ENCODE peak calls at places on chromosome 5, in six cellular contexts. O is tibial nerve, D is upper lobe of left lung, H is IMR-90, X is prostate gland, G is endothelial cell of umbilical vein. I is an unnamed sample.

GRCh38 chr5:33761139-33761538 is 130.7 kb downstream of the ADAMTS12 start:
- DNase-seq in O (no peak), D (no peak), H (peak; percentile 37), X (no peak), G (no peak), I (no peak)

GRCh38 chr5:179438041-179438441 is 92.8 kb upstream of the ADAMTS2 start:
- DNase-seq in O (no peak), D (no peak), H (no peak), X (no peak), G (no peak), I (no peak)

GRCh38 chr5:51731641-51732040 is 348.4 kb downstream of the ISL1 start:
- DNase-seq in O (no peak), D (no peak), H (no peak), X (no peak), G (peak; percentile 49), I (no peak)

GRCh38 chr5:91319667-91320066 is 63.5 kb downstream of the ARRDC3 start:
- DNase-seq in O (no peak), D (no peak), H (no peak), X (no peak), G (no peak), I (no peak)

GRCh38 chr5:135477594-135477993 is 25.4 kb upstream of the TIFAB start:
- DNase-seq in O (no peak), D (peak; percentile 13), H (no peak), X (no peak), G (no peak), I (no peak)

GRCh38 chr5:77390222-77390621 is 101.9 kb downstream of the WDR41 start:
- DNase-seq in O (no peak), D (no peak), H (no peak), X (no peak), G (no peak), I (no peak)

GRCh38 chr5:40981420-40981819 is 72.1 kb downstream of the C7 start:
- DNase-seq in O (no peak), D (no peak), H (peak; percentile 42), X (no peak), G (no peak), I (no peak)

GRCh38 chr5:167452186-167452585 is 839.3 kb upstream of the WWC1 start:
- DNase-seq in O (no peak), D (no peak), H (no peak), X (no peak), G (no peak), I (no peak)

GRCh38 chr5:167950126-167950721 is 341.2 kb upstream of the WWC1 start:
- DNase-seq in O (peak; percentile 62), D (no peak), H (peak; percentile 67), X (no peak), G (no peak), I (peak; percentile 30)

GRCh38 chr5:132418876-132419275 is 49.4 kb downstream of the SLC22A5 start:
- DNase-seq in O (no peak), D (no peak), H (no peak), X (no peak), G (no peak), I (no peak)

GRCh38 chr5:132419517-132420468 is 50.3 kb downstream of the SLC22A5 start:
- DNase-seq in O (peak; percentile 31), D (peak; percentile 87), H (peak; percentile 72), X (peak; percentile 67), G (peak; percentile 90), I (peak; percentile 72)

GRCh38 chr5:132422720-132423442 is 53.4 kb downstream of the SLC22A5 start:
- DNase-seq in O (no peak), D (peak; percentile 78), H (peak; percentile 56), X (no peak), G (peak; percentile 45), I (no peak)

GRCh38 chr5:132421442-132421841 is 51.9 kb downstream of the SLC22A5 start:
- DNase-seq in O (no peak), D (no peak), H (no peak), X (no peak), G (no peak), I (no peak)

DNA sequence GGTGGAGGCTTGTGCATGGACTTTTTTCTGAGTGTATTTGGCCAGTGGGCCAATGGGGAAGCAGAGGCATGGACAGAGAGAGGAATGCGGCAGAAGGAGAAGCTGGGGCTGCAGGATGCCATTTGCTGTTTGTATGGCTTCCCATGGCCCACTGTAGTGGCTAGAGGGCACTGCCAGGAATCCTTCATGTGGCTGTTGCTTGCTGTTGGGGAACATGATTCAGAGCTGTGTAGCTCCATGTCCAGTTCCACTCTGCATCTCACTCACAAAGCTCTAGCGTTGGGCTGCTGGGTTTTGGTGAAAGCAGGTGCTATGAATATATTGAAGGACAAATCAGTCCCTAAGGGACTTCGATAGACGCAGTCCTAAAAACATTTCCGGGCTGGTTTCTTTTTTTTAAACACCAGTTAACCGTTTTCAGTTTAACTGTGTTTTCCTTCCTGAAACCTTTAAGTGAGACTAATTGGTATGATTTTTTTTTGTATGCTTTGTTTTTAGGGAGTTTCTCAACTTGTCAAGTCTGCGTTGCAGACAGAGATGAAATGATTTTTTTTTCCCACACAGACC is 51.3 kb downstream of the SLC22A5 start:
- DNase-seq in O (no peak), D (peak; percentile 71), H (no peak), X (no peak), G (peak; percentile 56), I (no peak)
- TF ChIP-seq POLR2A in O (no peak), D (no peak), H (no peak), X (no peak), G (no peak), I (no peak)

GRCh38 chr5:149472399-149472798 is 78.8 kb downstream of the CSNK1A1 start:
- DNase-seq in O (no peak), D (no peak), H (no peak), X (no peak), G (no peak), I (no peak)
- H3K27ac ChIP-seq in O (no peak overlapping the region), D (no peak overlapping the region), H (no peak overlapping the region), X (peak overlapping the region; percentile 65), G (no peak overlapping the region), I (peak overlapping the region; percentile 71)

GRCh38 chr5:59317772-59318205 is 575.7 kb downstream of the PDE4D start:
- DNase-seq in O (no peak), D (no peak), H (no peak), X (no peak), G (no peak), I (no peak)
- TF ChIP-seq POLR2A in O (no peak), D (no peak), H (no peak), X (no peak), G (no peak), I (no peak)

GRCh38 chr5:171295299-171295698 is 13.7 kb upstream of the TLX3 start:
- DNase-seq in O (no peak), D (no peak), H (peak; percentile 24), X (no peak), G (peak; percentile 12), I (no peak)

GRCh38 chr5:171299228-171299627 is 9.8 kb upstream of the TLX3 start:
- DNase-seq in O (no peak), D (no peak), H (no peak), X (no peak), G (no peak), I (no peak)

GRCh38 chr5:171300358-171300757 is 8.7 kb upstream of the TLX3 start:
- DNase-seq in O (no peak), D (no peak), H (no peak), X (no peak), G (no peak), I (no peak)

GRCh38 chr5:171295801-171296200 is 13.2 kb upstream of the TLX3 start:
- DNase-seq in O (no peak), D (no peak), H (no peak), X (no peak), G (no peak), I (no peak)

GRCh38 chr5:171299851-171300250 is 9.2 kb upstream of the TLX3 start:
- DNase-seq in O (no peak), D (no peak), H (peak; percentile 52), X (no peak), G (no peak), I (no peak)
- H3K27ac ChIP-seq in O (no peak overlapping the region), D (no peak overlapping the region), H (no peak overlapping the region), X (no peak overlapping the region), G (no peak overlapping the region), I (no peak overlapping the region)

DNA sequence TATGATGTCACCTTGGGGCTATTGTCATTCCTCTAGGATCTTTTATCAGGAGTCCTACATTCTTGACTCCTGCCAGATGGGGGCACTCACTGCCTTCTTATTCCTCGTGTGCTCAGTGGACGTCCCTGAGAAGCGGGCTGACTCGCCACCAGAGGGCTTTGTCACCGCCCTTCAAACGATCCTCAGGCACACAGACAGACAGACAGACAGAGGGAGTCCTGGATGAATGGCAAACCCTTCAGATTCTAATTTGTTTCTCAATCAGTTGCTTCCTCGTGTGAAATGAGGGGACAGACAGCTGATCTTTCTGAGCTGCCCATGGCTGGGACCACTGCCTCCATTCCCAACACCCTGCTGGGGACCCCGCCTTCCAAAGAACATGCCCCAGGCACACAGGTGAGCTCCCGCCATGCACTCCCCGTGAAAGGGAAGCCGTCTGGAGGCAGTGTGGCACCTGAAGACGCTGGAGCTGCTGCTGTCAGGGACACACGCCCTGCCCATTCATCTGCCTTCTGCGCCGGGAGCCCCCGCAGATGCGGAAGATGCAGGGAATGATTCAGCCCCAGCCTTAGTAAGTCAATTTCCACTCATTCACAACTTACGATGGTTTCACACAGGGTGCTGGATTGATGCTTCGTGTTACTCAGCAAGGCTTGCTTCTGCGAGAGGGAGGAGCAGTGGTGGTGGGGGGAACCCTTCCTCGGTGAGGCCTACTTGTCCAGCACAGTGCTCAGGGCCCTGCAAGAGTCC is 24.9 kb upstream of the SH3PXD2B start:
- DNase-seq in O (peak; percentile 70), D (peak; percentile 87), H (peak; percentile 88), X (peak; percentile 83), G (peak; percentile 81), I (peak; percentile 62)
- TF ChIP-seq POLR2A in O (no peak), D (no peak), H (peak; percentile 57), X (no peak), G (no peak), I (no peak)

I was measured in breast epithelium.